ENCODE peak calls at places on chromosomes 5 and 9, in eight cellular contexts. R is AG04450, K is AG09309, Z is lower lobe of right lung, Y is epithelial cell of esophagus, D is stomach, L is mesendoderm, H is mammary epithelial cell. J is an unnamed sample.

GRCh38 chr5:115875447-115875846 is 33.7 kb downstream of the AP3S1 start:
- DNase-seq in L (peak), R (no peak), D (no peak), Y (no peak), K (no peak), H (no peak), Z (no peak), J (no peak)

GRCh38 chr9:92634712-92635605 is 35.0 kb downstream of the IPPK start:
- DNase-seq in H (peak), R (peak), Y (peak), Z (peak), K (no peak), D (peak), L (peak), J (peak)

GRCh38 chr9:133384736-133385321 is 8.7 kb downstream of the STKLD1 start:
- DNase-seq in D (peak), Z (no peak), L (no peak), R (no peak), Y (no peak), H (no peak), K (no peak), J (no peak)

GRCh38 chr9:135797507-135798302 is 95.7 kb downstream of the KCNT1 start:
- DNase-seq in K (no peak), H (peak), Z (no peak), L (peak), Y (peak), R (no peak), D (peak), J (no peak)

GRCh38 chr5:82334856-82335255 is 56.7 kb upstream of the RPS23 start:
- DNase-seq in H (no peak), D (no peak), Z (no peak), Y (no peak), L (no peak), K (peak), R (peak), J (no peak)

GRCh38 chr5:100108883-100109282 is 426.3 kb upstream of the FAM174A start:
- DNase-seq in R (no peak), D (no peak), H (no peak), L (no peak), K (no peak), Z (no peak), Y (no peak), J (no peak)

GRCh38 chr9:125003332-125003731 is 62.4 kb upstream of the GOLGA1 start:
- DNase-seq in L (no peak), Y (no peak), D (no peak), K (no peak), H (no peak), R (no peak), Z (no peak), J (no peak)

GRCh38 chr5:96873469-96873868 is 2.8 kb upstream of the ERAP2 start:
- DNase-seq in Z (no peak), Y (no peak), H (no peak), R (no peak), D (no peak), K (no peak), L (no peak), J (no peak)

GRCh38 chr5:1564824-1565736 is 41.3 kb upstream of the LPCAT1 start:
- DNase-seq in R (no peak), L (no peak), H (no peak), K (no peak), D (peak), Z (no peak), Y (no peak), J (no peak)

GRCh38 chr5:55634204-55634785 is 77.8 kb downstream of the SLC38A9 start:
- DNase-seq in D (no peak), K (peak), R (no peak), L (peak), H (no peak), Z (no peak), Y (no peak), J (no peak)

GRCh38 chr5:37039824-37040223 is 163.3 kb downstream of the NIPBL start:
- DNase-seq in D (no peak), Y (no peak), H (no peak), L (no peak), K (no peak), Z (no peak), R (no peak), J (no peak)

GRCh38 chr5:2550479-2550878 is 201.0 kb downstream of the IRX2 start:
- DNase-seq in Y (no peak), H (no peak), D (no peak), K (no peak), R (no peak), L (no peak), Z (no peak), J (no peak)

GRCh38 chr5:154331267-154331666 is 114.5 kb upstream of the SAP30L start:
- DNase-seq in Y (no peak), R (no peak), L (no peak), H (no peak), Z (no peak), K (no peak), D (no peak), J (no peak)

GRCh38 chr5:66958126-66958983 is 238.2 kb downstream of the CD180 start:
- DNase-seq in R (no peak), Z (no peak), Y (peak), H (peak), L (peak), D (no peak), K (peak), J (no peak)

GRCh38 chr5:65760504-65761275 is 38.7 kb downstream of the NLN start:
- DNase-seq in H (peak), L (no peak), R (no peak), Y (peak), Z (no peak), K (peak), D (peak), J (no peak)

GRCh38 chr9:133119039-133119438 is 2.0 kb downstream of the RALGDS start:
- DNase-seq in Z (peak), R (no peak), Y (no peak), H (no peak), K (no peak), D (no peak), L (no peak), J (peak)

GRCh38 chr9:113581865-113582697 is 118.6 kb downstream of the RGS3 start:
- DNase-seq in K (no peak), Y (no peak), Z (peak), D (peak), H (no peak), R (no peak), L (no peak), J (peak)

GRCh38 chr5:53031695-53032096 is 42.5 kb downstream of the ITGA2 start:
- DNase-seq in L (peak), R (peak), K (peak), H (peak), D (no peak), Z (no peak), Y (peak), J (no peak)

GRCh38 chr9:73133042-73133651 is 18.5 kb upstream of the ANXA1 start:
- DNase-seq in Z (no peak), R (no peak), Y (no peak), L (no peak), D (no peak), H (no peak), K (no peak), J (no peak)

GRCh38 chr5:100780376-100780870 is 122.7 kb downstream of the ST8SIA4 start:
- DNase-seq in R (no peak), D (no peak), H (no peak), L (no peak), Y (no peak), Z (no peak), K (no peak), J (no peak)

GRCh38 chr9:81455417-81455816 is 233.9 kb downstream of the TLE1 start:
- DNase-seq in R (no peak), Y (no peak), L (no peak), Z (no peak), H (no peak), D (no peak), K (no peak), J (no peak)

GRCh38 chr5:53161876-53162275 is 52.3 kb upstream of the MOCS2 start:
- DNase-seq in K (peak), L (peak), R (no peak), H (peak), Z (no peak), D (no peak), Y (peak), J (no peak)

GRCh38 chr9:34579097-34579818 is 10.3 kb downstream of the CNTFR start:
- DNase-seq in L (no peak), H (no peak), Y (no peak), K (no peak), Z (no peak), R (no peak), D (no peak), J (no peak)
- H3K4me3 ChIP-seq in L (no peak), H (no peak), Y (no peak), K (no peak), Z (no peak), R (no peak), D (no peak), J (no peak)

DNA sequence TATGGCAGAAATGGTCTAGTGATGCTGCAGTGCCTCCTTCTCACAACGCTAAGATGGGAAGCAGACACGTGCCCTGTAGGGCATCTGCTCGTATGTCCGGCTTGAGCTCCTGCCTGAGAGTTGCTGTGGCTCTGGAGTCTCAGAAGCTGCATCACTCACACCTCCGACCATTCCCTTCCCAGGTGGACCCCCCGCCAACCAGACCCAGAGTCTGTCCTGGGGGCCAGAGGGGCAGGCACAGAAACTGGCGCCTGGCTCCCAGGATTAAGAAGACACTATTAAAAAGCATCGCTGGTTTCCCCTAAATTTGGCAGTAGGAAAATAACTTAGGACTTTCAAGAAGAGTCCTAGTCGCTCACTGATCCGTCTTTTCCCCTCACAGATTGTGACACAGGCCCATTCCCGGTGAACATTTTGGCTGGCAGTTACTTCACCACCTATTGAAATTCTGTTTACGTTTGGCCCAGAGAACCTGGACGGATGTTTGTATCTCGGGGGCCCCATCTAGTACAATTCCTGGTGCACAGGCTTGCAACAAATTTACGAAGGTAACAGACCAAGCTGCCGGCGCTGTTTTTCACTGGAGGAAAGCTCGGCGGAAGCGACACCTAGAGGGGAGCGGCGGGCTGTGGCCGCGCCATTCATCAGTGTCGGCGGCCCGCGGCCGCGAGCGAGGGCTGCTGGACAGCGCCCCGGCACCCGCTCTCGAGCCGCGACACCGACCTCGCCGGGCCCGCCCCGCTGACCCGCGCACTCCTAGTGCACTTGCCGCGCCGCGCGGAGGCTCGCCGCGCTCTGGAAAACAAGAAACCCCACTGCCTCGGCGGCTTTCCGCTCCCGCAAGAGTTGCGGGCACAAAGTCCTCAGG is 1.6 kb downstream of the FSTL4 start:
- DNase-seq in Y (peak), Z (peak), H (peak), D (peak), R (no peak), L (peak), K (no peak), J (peak)
- H3K4me3 ChIP-seq in Y (peak), Z (peak), H (no peak), D (peak), R (no peak), L (no peak), K (no peak), J (no peak)

GRCh38 chr5:126403871-126404270 is 19.3 kb upstream of the GRAMD2B start:
- DNase-seq in L (no peak), Z (no peak), K (no peak), D (no peak), Y (no peak), R (no peak), H (no peak), J (no peak)

GRCh38 chr5:126398791-126399190 is 24.4 kb upstream of the GRAMD2B start:
- DNase-seq in R (no peak), H (no peak), D (no peak), Y (no peak), Z (no peak), K (no peak), L (no peak), J (no peak)

GRCh38 chr5:126403156-126403555 is 20.1 kb upstream of the GRAMD2B start:
- DNase-seq in H (no peak), L (no peak), K (no peak), Y (no peak), D (no peak), R (no peak), Z (no peak), J (no peak)

GRCh38 chr5:126400621-126401251 is 22.5 kb upstream of the GRAMD2B start:
- DNase-seq in R (no peak), K (no peak), L (no peak), Z (no peak), D (no peak), H (no peak), Y (no peak), J (no peak)

DNA sequence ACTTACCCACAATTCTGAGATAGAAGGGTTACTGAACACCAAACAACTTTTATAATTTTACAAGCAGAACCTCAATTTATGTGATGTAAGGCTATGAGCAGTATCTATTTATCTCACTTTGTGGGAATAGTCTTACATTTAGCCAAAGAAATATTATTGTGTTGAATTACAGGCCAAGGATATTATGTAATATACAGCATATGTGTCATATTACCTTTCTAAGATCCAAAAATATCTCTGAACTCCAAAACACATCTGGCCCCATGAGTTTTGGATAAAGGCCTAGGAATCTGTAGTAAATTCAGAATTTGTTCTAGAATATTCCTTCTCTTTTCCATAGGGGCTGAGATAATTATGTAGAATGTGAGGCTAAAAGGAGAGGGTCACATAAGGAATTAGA is 20.6 kb upstream of the GRAMD2B start:
- DNase-seq in Y (no peak), L (no peak), R (no peak), D (no peak), K (no peak), Z (no peak), H (no peak), J (no peak)
- H3K4me3 ChIP-seq in Y (no peak), L (no peak), R (no peak), D (no peak), K (no peak), Z (no peak), H (no peak), J (no peak)

DNA sequence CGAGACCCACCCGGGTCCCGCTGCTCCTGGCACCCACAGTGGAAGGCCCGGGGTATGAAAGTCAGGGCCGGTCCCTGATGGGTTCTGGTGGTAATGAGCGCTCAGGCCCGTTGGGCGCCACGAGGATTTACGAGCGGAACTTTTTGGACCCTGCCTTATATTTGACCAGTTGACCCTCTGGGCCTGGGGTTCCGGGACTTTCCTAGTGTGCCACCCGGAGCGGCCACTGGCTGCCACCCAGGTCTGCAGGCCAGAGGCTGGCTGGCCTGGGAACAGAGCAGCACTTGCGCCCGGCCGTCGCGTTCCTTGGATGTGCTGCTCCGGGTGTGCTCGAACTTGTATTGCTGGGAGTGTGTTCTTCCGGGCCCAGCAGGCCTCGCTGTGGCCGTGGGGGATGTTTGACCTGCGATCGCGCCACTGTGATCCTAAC is 1.0 kb downstream of the F2RL1 start:
- DNase-seq in H (no peak), L (peak), K (no peak), Z (peak), R (no peak), D (peak), Y (no peak), J (peak)
- H3K4me3 ChIP-seq in H (peak), L (peak), K (peak), Z (peak), R (peak), D (peak), Y (peak), J (peak)

GRCh38 chr5:175384724-175385552 is 59.0 kb downstream of the DRD1 start:
- DNase-seq in L (no peak), Z (no peak), Y (no peak), K (no peak), R (peak), H (no peak), D (no peak), J (no peak)
- H3K4me3 ChIP-seq in L (no peak), Z (no peak), Y (no peak), K (no peak), R (no peak), H (no peak), D (no peak), J (no peak)

GRCh38 chr9:21362287-21362686 is 5.6 kb downstream of the IFNA13 start:
- DNase-seq in D (no peak), Y (no peak), Z (no peak), R (no peak), K (no peak), H (no peak), L (no peak), J (no peak)

GRCh38 chr9:21357479-21358290 is 7.0 kb upstream of the IFNA6 start:
- DNase-seq in D (no peak), Y (no peak), L (no peak), H (no peak), Z (no peak), K (no peak), R (no peak), J (no peak)
- H3K4me3 ChIP-seq in D (no peak), Y (no peak), L (no peak), H (no peak), Z (no peak), K (no peak), R (no peak), J (no peak)

DNA sequence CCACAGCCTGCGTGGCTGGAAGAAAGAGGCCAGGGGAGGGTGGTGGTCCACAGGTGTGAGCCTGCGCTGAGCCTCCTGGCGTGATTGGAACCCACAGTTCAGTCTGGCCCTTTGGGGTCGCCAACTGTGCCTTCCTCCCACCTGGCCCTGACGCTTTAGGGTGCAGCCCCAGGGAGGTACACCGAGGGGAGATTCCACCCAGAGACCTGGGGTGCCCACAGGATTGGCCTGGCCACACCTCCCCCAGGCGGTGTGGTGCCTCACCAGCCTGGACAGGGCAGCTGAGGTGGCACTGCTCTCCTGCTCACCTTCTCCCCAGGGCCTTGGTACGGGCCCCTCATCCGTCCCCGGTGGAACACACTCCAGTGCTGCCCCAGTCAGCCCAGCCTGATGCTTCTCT is 987 bp upstream of the CLIC3 start:
- DNase-seq in Y (no peak), Z (no peak), R (no peak), L (no peak), D (no peak), H (no peak), K (no peak), J (no peak)
- H3K4me3 ChIP-seq in Y (no peak), Z (peak), R (no peak), L (no peak), D (peak), H (no peak), K (no peak), J (no peak)